ENCODE peak calls at places on chromosomes 13 and 19, in five cellular contexts. One of them, this sample, is unnamed.

GRCh38 chr19:30091856-30092255 is 149.8 kb downstream of the URI1 start:
- DNase-seq in naive thymus-derived CD4-positive, alpha-beta T cell: no peak
- DNase-seq in GM23338: no peak
- DNase-seq in MM.1S: no peak
- DNase-seq in fibroblast of lung: no peak
- DNase-seq in this sample: no peak

GRCh38 chr13:76503756-76504155 is 382.4 kb downstream of the KCTD12 start:
- DNase-seq in MM.1S: no peak
- DNase-seq in fibroblast of lung: no peak
- DNase-seq in GM23338: no peak
- DNase-seq in naive thymus-derived CD4-positive, alpha-beta T cell: no peak
- DNase-seq in this sample: no peak

GRCh38 chr19:23774156-23774971 is 15.7 kb upstream of the ZNF681 start:
- DNase-seq in GM23338: no peak
- DNase-seq in MM.1S: no peak
- DNase-seq in fibroblast of lung: no peak
- DNase-seq in naive thymus-derived CD4-positive, alpha-beta T cell: no peak
- DNase-seq in this sample: no peak

GRCh38 chr19:49342291-49342721 is 7.1 kb downstream of the CD37 start:
- DNase-seq in fibroblast of lung: no peak
- DNase-seq in GM23338: no peak
- DNase-seq in MM.1S: no peak
- DNase-seq in naive thymus-derived CD4-positive, alpha-beta T cell: no peak
- DNase-seq in this sample: peak; percentile 77

GRCh38 chr13:113216165-113217056 is 7.0 kb downstream of the CUL4A start:
- DNase-seq in fibroblast of lung: peak; percentile 70
- DNase-seq in naive thymus-derived CD4-positive, alpha-beta T cell: no peak
- DNase-seq in GM23338: peak; percentile 70
- DNase-seq in MM.1S: no peak
- DNase-seq in this sample: no peak

GRCh38 chr13:99360696-99361095 is 53.5 kb upstream of the GPR183 start:
- DNase-seq in fibroblast of lung: no peak
- DNase-seq in MM.1S: no peak
- DNase-seq in naive thymus-derived CD4-positive, alpha-beta T cell: no peak
- DNase-seq in GM23338: no peak
- DNase-seq in this sample: no peak

GRCh38 chr19:42280761-42281174 is 11.7 kb downstream of the CIC start:
- DNase-seq in naive thymus-derived CD4-positive, alpha-beta T cell: peak; percentile 2
- DNase-seq in GM23338: no peak
- DNase-seq in fibroblast of lung: no peak
- DNase-seq in MM.1S: no peak
- DNase-seq in this sample: no peak

GRCh38 chr13:27783111-27783510 is 9.2 kb upstream of the GSX1 start:
- DNase-seq in GM23338: peak; percentile 70
- DNase-seq in naive thymus-derived CD4-positive, alpha-beta T cell: no peak
- DNase-seq in MM.1S: no peak
- DNase-seq in fibroblast of lung: peak; percentile 19
- DNase-seq in this sample: no peak

GRCh38 chr13:79631260-79631659 is 150.3 kb downstream of the NDFIP2 start:
- DNase-seq in naive thymus-derived CD4-positive, alpha-beta T cell: no peak
- DNase-seq in GM23338: peak; percentile 12
- DNase-seq in fibroblast of lung: peak; percentile 84
- DNase-seq in MM.1S: no peak
- DNase-seq in this sample: no peak

GRCh38 chr13:52784591-52785340 is 45.1 kb upstream of the CNMD start:
- DNase-seq in MM.1S: no peak
- DNase-seq in naive thymus-derived CD4-positive, alpha-beta T cell: no peak
- DNase-seq in GM23338: no peak
- DNase-seq in fibroblast of lung: no peak
- DNase-seq in this sample: no peak

GRCh38 chr13:112194579-112194978 is 127.6 kb downstream of the SOX1 start:
- DNase-seq in fibroblast of lung: no peak
- DNase-seq in GM23338: no peak
- DNase-seq in MM.1S: no peak
- DNase-seq in naive thymus-derived CD4-positive, alpha-beta T cell: no peak
- DNase-seq in this sample: no peak

GRCh38 chr13:23608704-23609413 is 38.6 kb downstream of the TNFRSF19 start:
- DNase-seq in fibroblast of lung: peak; percentile 55
- DNase-seq in GM23338: no peak
- DNase-seq in naive thymus-derived CD4-positive, alpha-beta T cell: no peak
- DNase-seq in MM.1S: no peak
- DNase-seq in this sample: no peak

GRCh38 chr13:41654800-41655199 is 197.4 kb downstream of the RGCC start:
- DNase-seq in MM.1S: no peak
- DNase-seq in naive thymus-derived CD4-positive, alpha-beta T cell: no peak
- DNase-seq in fibroblast of lung: no peak
- DNase-seq in GM23338: no peak
- DNase-seq in this sample: peak; percentile 70

GRCh38 chr13:32537580-32538233 is 888 bp downstream of the N4BP2L2 start:
- DNase-seq in fibroblast of lung: peak; percentile 16
- DNase-seq in MM.1S: no peak
- DNase-seq in naive thymus-derived CD4-positive, alpha-beta T cell: peak; percentile 17
- DNase-seq in GM23338: peak; percentile 19
- DNase-seq in this sample: no peak

DNA sequence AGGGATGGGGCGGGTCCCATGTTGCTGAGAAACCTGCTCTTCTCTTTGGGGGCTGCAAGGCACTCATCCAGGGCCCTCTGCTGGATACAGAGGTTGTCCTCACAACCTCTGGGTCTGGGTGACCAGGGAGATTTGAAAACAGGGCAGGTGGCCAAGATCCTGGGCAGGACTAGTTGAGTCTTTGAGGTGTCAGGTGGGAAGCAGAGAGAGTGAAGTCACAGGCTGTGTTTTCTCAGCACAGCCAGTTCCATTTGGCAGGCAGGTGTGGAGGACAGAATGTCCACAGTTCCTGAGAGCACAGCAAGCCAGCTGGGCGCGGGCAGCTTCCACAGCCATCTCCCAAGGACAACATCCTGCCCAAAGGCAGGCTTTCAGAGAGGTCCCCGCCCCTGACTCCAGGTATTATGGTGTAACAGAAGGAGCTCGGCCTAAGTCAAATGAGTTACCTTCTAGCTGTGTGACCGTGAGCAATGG is 118.8 kb downstream of the NUFIP1 start:
- DNase-seq in MM.1S: no peak
- DNase-seq in GM23338: no peak
- DNase-seq in naive thymus-derived CD4-positive, alpha-beta T cell: no peak
- DNase-seq in fibroblast of lung: no peak
- DNase-seq in this sample: no peak
- H3K27ac ChIP-seq in MM.1S: no peak overlapping the region
- H3K27ac ChIP-seq in GM23338: no peak overlapping the region
- H3K27ac ChIP-seq in naive thymus-derived CD4-positive, alpha-beta T cell: no peak overlapping the region
- H3K27ac ChIP-seq in fibroblast of lung: no peak overlapping the region
- H3K27ac ChIP-seq in this sample: no peak overlapping the region

DNA sequence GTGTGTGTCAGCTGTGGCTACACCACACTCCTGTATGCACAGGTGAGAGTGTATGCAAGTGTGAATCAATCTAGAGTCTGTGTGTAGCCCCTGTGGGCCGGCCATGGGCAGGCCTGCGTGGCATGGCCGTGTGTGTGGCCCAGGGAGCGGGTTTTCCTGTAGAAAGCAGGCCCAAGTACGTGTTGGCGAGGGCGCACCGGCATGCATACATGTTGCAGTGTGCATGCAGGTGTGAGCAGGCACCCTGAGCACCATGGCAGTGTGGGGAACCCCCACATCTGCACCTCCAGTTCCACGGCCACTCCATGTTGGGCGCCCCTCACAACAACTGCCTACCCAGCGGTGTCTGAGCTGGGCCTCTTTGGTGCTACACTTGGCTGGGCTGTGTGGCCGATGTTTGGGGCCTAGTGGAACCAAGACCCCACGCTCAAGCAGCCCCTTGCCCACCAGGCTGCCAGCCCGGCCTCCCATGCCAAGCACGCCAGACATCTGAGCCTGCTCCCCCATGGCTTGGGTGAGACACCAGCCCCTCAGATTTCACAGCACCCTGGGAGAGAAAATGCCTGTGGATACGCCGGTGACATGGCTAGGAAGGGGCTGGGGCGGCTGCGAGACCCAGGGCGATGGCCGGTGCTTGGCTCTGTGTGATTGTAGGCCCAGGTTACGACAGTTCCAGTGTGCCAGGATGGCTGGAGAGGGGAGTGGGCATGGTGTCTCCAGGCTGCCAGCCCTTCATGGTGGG is 2.1 kb downstream of the NFIX start:
- DNase-seq in MM.1S: no peak
- DNase-seq in GM23338: no peak
- DNase-seq in naive thymus-derived CD4-positive, alpha-beta T cell: no peak
- DNase-seq in fibroblast of lung: no peak
- DNase-seq in this sample: no peak
- H3K27ac ChIP-seq in MM.1S: no peak overlapping the region
- H3K27ac ChIP-seq in GM23338: no peak overlapping the region
- H3K27ac ChIP-seq in naive thymus-derived CD4-positive, alpha-beta T cell: no peak overlapping the region
- H3K27ac ChIP-seq in fibroblast of lung: peak overlapping the region; percentile 90
- H3K27ac ChIP-seq in this sample: no peak overlapping the region

GRCh38 chr19:58399903-58400637 is 4.6 kb downstream of the RNF225 start:
- DNase-seq in fibroblast of lung: no peak
- DNase-seq in naive thymus-derived CD4-positive, alpha-beta T cell: no peak
- DNase-seq in GM23338: no peak
- DNase-seq in MM.1S: no peak
- DNase-seq in this sample: no peak

GRCh38 chr19:58398545-58398944 is 3.1 kb downstream of the RNF225 start:
- DNase-seq in MM.1S: no peak
- DNase-seq in GM23338: no peak
- DNase-seq in fibroblast of lung: no peak
- DNase-seq in naive thymus-derived CD4-positive, alpha-beta T cell: no peak
- DNase-seq in this sample: no peak

GRCh38 chr19:58401825-58402433 is 6.5 kb downstream of the RNF225 start:
- DNase-seq in fibroblast of lung: no peak
- DNase-seq in MM.1S: no peak
- DNase-seq in naive thymus-derived CD4-positive, alpha-beta T cell: no peak
- DNase-seq in GM23338: no peak
- DNase-seq in this sample: no peak

GRCh38 chr19:58400916-58401824 is 5.7 kb downstream of the RNF225 start:
- DNase-seq in GM23338: peak; percentile 99
- DNase-seq in MM.1S: no peak
- DNase-seq in fibroblast of lung: peak; percentile 99
- DNase-seq in naive thymus-derived CD4-positive, alpha-beta T cell: peak; percentile 96
- DNase-seq in this sample: peak; percentile 100

DNA sequence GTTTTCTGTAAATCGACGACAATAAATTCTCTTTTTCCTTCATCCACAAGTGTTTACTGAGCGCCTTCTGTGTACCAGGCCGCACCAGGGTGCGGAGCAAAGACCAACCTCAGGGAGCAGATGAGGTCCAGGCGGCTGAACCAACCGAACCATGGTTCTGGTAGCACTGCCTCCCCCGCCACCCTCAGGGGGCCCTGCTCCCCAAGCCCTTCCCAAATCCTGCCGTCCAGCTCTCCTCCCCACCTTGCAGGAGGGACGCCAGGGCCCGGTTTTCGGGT is 5.1 kb downstream of the RNF225 start:
- DNase-seq in fibroblast of lung: no peak
- DNase-seq in GM23338: no peak
- DNase-seq in naive thymus-derived CD4-positive, alpha-beta T cell: no peak
- DNase-seq in MM.1S: no peak
- DNase-seq in this sample: no peak
- H3K27ac ChIP-seq in fibroblast of lung: peak overlapping the region; percentile 43
- H3K27ac ChIP-seq in GM23338: no peak overlapping the region
- H3K27ac ChIP-seq in naive thymus-derived CD4-positive, alpha-beta T cell: peak overlapping the region; percentile 37
- H3K27ac ChIP-seq in MM.1S: no peak overlapping the region
- H3K27ac ChIP-seq in this sample: no peak overlapping the region

DNA sequence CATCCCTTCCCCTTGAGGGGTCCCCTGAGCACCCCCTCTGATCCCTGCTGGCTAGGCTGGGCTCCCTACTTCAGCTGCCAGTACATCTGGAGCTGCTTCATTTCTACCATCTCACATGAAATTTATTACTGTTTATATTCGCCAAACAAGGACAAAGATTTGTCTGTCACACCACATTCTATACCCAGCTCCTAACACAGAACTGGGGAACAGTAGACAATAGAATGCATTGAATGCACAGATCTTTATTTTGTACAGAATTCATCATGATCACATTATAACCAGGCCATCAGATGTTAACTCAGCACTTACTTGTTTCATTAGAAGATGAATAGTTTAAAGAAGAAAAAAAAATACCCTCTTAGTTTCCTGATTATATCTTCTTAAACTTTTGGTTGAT is 159.4 kb downstream of the KLF5 start:
- DNase-seq in GM23338: no peak
- DNase-seq in fibroblast of lung: no peak
- DNase-seq in naive thymus-derived CD4-positive, alpha-beta T cell: no peak
- DNase-seq in MM.1S: no peak
- DNase-seq in this sample: no peak
- H3K27ac ChIP-seq in GM23338: no peak overlapping the region
- H3K27ac ChIP-seq in fibroblast of lung: no peak overlapping the region
- H3K27ac ChIP-seq in naive thymus-derived CD4-positive, alpha-beta T cell: no peak overlapping the region
- H3K27ac ChIP-seq in MM.1S: no peak overlapping the region
- H3K27ac ChIP-seq in this sample: no peak overlapping the region

GRCh38 chr13:26255717-26256277 is 1.9 kb downstream of the CDK8 start:
- DNase-seq in GM23338: no peak
- DNase-seq in MM.1S: no peak
- DNase-seq in naive thymus-derived CD4-positive, alpha-beta T cell: no peak
- DNase-seq in fibroblast of lung: peak; percentile 12
- DNase-seq in this sample: no peak
- H3K27ac ChIP-seq in GM23338: no peak overlapping the region
- H3K27ac ChIP-seq in MM.1S: no peak overlapping the region
- H3K27ac ChIP-seq in naive thymus-derived CD4-positive, alpha-beta T cell: no peak overlapping the region
- H3K27ac ChIP-seq in fibroblast of lung: no peak overlapping the region
- H3K27ac ChIP-seq in this sample: no peak overlapping the region

GRCh38 chr19:1052349-1052967 is 12.6 kb downstream of the ABCA7 start:
- DNase-seq in GM23338: no peak
- DNase-seq in fibroblast of lung: no peak
- DNase-seq in MM.1S: no peak
- DNase-seq in naive thymus-derived CD4-positive, alpha-beta T cell: no peak
- DNase-seq in this sample: no peak
- H3K27ac ChIP-seq in GM23338: no peak overlapping the region
- H3K27ac ChIP-seq in fibroblast of lung: no peak overlapping the region
- H3K27ac ChIP-seq in MM.1S: no peak overlapping the region
- H3K27ac ChIP-seq in naive thymus-derived CD4-positive, alpha-beta T cell: no peak overlapping the region
- H3K27ac ChIP-seq in this sample: no peak overlapping the region

DNA sequence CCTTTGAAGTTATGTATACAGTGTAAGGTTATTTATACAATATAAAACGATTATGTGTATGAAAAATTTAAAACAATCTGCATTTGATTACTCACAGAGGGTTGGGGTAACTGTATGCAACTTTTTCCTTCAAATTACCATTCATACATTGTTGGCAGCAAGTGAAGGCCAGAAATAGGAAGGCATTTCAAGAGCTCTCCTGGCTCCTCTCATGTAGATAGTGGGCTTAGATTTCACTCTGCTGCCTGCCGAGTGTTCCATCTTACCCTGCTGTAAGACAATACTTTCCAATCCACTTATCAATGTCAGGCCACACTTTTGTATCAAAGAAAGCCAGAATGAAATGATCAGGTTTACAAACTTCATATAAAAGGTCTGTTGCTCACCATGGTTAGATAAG is 245.2 kb downstream of the DNAJC15 start:
- DNase-seq in MM.1S: no peak
- DNase-seq in naive thymus-derived CD4-positive, alpha-beta T cell: no peak
- DNase-seq in GM23338: no peak
- DNase-seq in fibroblast of lung: no peak
- DNase-seq in this sample: no peak
- H3K27ac ChIP-seq in MM.1S: no peak overlapping the region
- H3K27ac ChIP-seq in naive thymus-derived CD4-positive, alpha-beta T cell: no peak overlapping the region
- H3K27ac ChIP-seq in GM23338: no peak overlapping the region
- H3K27ac ChIP-seq in fibroblast of lung: peak overlapping the region; percentile 53
- H3K27ac ChIP-seq in this sample: no peak overlapping the region

DNA sequence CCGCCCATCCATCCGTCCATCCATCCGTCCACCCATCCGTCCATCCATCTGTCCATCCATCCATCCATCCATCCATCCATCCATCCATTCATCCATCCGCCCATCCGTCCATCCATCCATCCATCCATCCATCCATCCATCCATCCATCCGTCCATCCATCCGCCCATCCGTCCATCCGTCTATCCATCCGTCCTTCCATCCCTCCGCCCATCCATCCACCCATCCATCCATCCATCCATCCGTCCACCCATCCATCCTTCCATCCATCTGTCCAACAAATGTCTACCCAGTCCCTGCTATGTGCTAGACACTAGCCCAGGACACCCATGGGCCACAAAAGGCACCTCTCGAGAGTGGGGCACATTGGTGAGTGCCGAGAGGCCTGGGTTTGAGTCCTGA is 15.7 kb downstream of the LRRC4B start:
- DNase-seq in fibroblast of lung: no peak
- DNase-seq in naive thymus-derived CD4-positive, alpha-beta T cell: no peak
- DNase-seq in GM23338: no peak
- DNase-seq in MM.1S: no peak
- DNase-seq in this sample: no peak
- H3K27ac ChIP-seq in fibroblast of lung: no peak overlapping the region
- H3K27ac ChIP-seq in naive thymus-derived CD4-positive, alpha-beta T cell: no peak overlapping the region
- H3K27ac ChIP-seq in GM23338: no peak overlapping the region
- H3K27ac ChIP-seq in MM.1S: no peak overlapping the region
- H3K27ac ChIP-seq in this sample: no peak overlapping the region

This sample was measured in Karpas-422.